ENCODE peak calls at places on chromosomes 12 and 14, in ten cellular contexts. X, H, D, V, L, O, Q, U, W and I are unnamed samples.

GRCh38 chr12:27505771-27506170 is 18.2 kb upstream of the PPFIBP1 start:
- DNase-seq in X (no peak), H (no peak), D (no peak), V (no peak), L (no peak), O (peak), Q (no peak), U (no peak), W (no peak), I (no peak)

GRCh38 chr12:17357396-17357795 is 732.6 kb downstream of the RERGL start:
- DNase-seq in X (no peak), H (no peak), D (no peak), V (no peak), L (no peak), O (no peak), Q (no peak), U (no peak), W (no peak), I (no peak)

GRCh38 chr12:81350309-81350708 is 272.4 kb downstream of the ACSS3 start:
- DNase-seq in X (no peak), H (peak), D (no peak), V (no peak), L (no peak), O (no peak), Q (no peak), U (no peak), W (no peak), I (no peak)

GRCh38 chr12:122023339-122024131 is 1.9 kb downstream of the BCL7A start:
- DNase-seq in X (peak), H (peak), D (peak), V (peak), L (peak), O (peak), Q (no peak), U (peak), W (peak), I (peak)

GRCh38 chr14:61703342-61704129 is 8.2 kb downstream of the HIF1A start:
- DNase-seq in X (no peak), H (no peak), D (no peak), V (no peak), L (no peak), O (no peak), Q (no peak), U (no peak), W (no peak), I (no peak)

GRCh38 chr14:99534863-99535262 is 53.7 kb downstream of the CCNK start:
- DNase-seq in X (no peak), H (no peak), D (no peak), V (peak), L (no peak), O (no peak), Q (no peak), U (no peak), W (no peak), I (no peak)

GRCh38 chr14:93712838-93713724 is 75.2 kb downstream of the PRIMA1 start:
- DNase-seq in X (no peak), H (peak), D (peak), V (no peak), L (no peak), O (peak), Q (no peak), U (no peak), W (no peak), I (no peak)

GRCh38 chr14:31243860-31244259 is 36.3 kb upstream of the HECTD1 start:
- DNase-seq in X (peak), H (peak), D (peak), V (no peak), L (no peak), O (no peak), Q (no peak), U (no peak), W (peak), I (no peak)

GRCh38 chr12:48157889-48158370 is 615 bp upstream of the ASB8 start:
- DNase-seq in X (no peak), H (peak), D (no peak), V (no peak), L (no peak), O (no peak), Q (no peak), U (no peak), W (no peak), I (no peak)

GRCh38 chr12:64672925-64673409 is 62.7 kb downstream of the RASSF3 start:
- DNase-seq in X (peak), H (no peak), D (peak), V (peak), L (peak), O (peak), Q (no peak), U (no peak), W (peak), I (no peak)

GRCh38 chr12:49233842-49234526 is 30.9 kb upstream of the TUBA1C start:
- DNase-seq in X (peak), H (peak), D (no peak), V (peak), L (no peak), O (no peak), Q (peak), U (no peak), W (peak), I (no peak)

GRCh38 chr12:57148469-57149308 is 1.3 kb upstream of the LRP1-AS start:
- DNase-seq in X (peak), H (no peak), D (no peak), V (peak), L (no peak), O (peak), Q (no peak), U (no peak), W (peak), I (no peak)

GRCh38 chr12:28611115-28611435 is 420.8 kb downstream of the CCDC91 start:
- DNase-seq in X (no peak), H (no peak), D (peak), V (no peak), L (peak), O (peak), Q (no peak), U (peak), W (no peak), I (peak)

GRCh38 chr12:105418232-105418631 is 87.7 kb downstream of the C12orf75 start:
- DNase-seq in X (no peak), H (peak), D (peak), V (no peak), L (no peak), O (peak), Q (no peak), U (peak), W (no peak), I (peak)

DNA sequence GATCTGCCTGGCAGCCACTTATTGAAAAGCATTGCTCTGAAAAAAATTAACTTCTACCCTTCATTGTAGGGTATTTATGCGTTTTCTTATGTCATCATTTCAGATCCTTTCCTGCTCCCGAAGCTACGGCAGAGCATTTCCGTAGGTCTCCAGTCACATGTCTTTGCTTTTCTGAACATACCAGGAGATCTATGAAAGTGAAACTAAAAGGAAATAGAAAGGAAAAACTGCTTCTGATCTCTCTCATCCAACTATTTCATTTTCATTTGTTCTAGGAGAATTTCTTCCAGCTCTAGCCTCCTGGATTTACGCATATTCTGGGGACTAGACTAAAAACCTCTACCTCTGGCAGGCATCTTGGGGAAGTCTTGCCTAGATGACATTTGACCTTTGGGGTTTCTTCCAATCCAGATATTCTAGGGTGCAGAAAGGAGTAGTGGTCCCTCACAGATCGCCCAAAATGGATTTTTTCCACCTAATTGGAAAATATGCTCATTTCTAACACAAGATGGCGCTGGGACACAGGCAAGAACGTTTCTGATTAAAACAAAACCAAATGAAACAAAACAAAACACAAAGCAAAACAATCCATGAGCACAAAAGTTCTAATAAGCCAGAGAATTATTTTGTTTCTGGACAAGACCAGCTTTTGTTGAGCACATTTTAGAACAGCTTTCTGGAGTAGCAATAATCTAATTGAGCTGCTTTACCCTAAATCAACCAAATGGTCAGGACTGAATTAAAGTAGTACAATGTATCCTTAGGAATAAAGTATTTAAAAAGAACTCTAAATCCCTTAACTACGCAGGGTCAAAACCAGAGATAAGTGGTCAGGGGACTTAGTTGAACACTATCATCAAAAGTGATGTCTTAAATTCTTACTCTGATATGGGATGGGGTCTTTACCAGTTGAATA is 12.2 kb upstream of the PARP11 start:
- DNase-seq in X (no peak), H (peak), D (peak), V (no peak), L (peak), O (peak), Q (no peak), U (peak), W (peak), I (peak)
- H3K4me3 ChIP-seq in X (peak), H (no peak), D (no peak), V (peak), L (no peak), O (peak), Q (peak), U (peak), W (peak), I (peak)

GRCh38 chr14:68467425-68467824 is 325.4 kb downstream of the ZFP36L1 start:
- DNase-seq in X (no peak), H (no peak), D (no peak), V (no peak), L (no peak), O (no peak), Q (no peak), U (no peak), W (no peak), I (no peak)
- H3K27ac ChIP-seq in X (no peak), H (no peak), D (peak), V (no peak), L (no peak), O (no peak), Q (peak), U (no peak), W (no peak), I (no peak)

GRCh38 chr12:11698729-11699128 is 49.3 kb downstream of the ETV6 start:
- DNase-seq in X (no peak), H (no peak), D (no peak), V (no peak), L (no peak), O (no peak), Q (no peak), U (no peak), W (no peak), I (no peak)

GRCh38 chr12:11695321-11695720 is 45.8 kb downstream of the ETV6 start:
- DNase-seq in X (no peak), H (no peak), D (no peak), V (no peak), L (no peak), O (peak), Q (no peak), U (no peak), W (no peak), I (no peak)

GRCh38 chr12:11696084-11696483 is 46.6 kb downstream of the ETV6 start:
- DNase-seq in X (no peak), H (no peak), D (no peak), V (no peak), L (no peak), O (no peak), Q (no peak), U (no peak), W (no peak), I (no peak)

GRCh38 chr12:11694528-11694927 is 45.1 kb downstream of the ETV6 start:
- DNase-seq in X (no peak), H (no peak), D (no peak), V (no peak), L (no peak), O (no peak), Q (no peak), U (no peak), W (no peak), I (no peak)

DNA sequence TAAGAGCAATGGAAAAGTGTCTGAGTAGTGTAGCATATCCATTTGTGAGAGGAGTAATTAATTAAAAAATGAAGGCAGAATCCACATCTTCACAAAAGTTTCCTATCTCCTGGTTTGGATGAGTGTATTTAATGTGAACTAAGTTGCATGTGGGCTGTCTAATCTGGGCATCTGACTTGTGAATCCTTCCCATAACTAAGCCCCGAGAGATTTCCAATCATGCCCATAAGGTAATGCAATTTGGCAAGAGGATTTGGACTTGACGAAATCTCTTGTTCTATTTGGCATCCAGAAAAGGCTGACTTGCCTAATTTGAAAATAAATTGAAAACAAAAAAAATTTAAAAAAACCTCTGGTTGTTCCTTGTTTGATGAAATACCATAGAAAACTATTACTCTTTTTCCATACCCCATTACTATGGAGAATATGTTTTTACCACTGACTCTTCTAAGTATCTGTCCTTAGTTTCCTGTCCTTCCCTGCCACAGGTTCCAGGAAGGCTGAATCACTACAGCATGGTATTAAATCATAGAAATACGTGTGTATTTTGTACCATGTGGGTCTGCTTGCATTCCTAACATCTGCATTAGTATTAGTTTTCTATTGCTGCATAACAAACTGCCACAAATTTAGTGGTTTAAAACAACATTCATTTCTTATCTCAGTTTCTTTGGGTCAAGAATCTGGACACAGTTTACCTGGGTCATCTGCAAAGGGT is 48.4 kb downstream of the ETV6 start:
- DNase-seq in X (no peak), H (no peak), D (peak), V (no peak), L (peak), O (peak), Q (no peak), U (no peak), W (no peak), I (peak)
- H3K4me3 ChIP-seq in X (no peak), H (no peak), D (no peak), V (no peak), L (no peak), O (no peak), Q (no peak), U (no peak), W (no peak), I (no peak)

DNA sequence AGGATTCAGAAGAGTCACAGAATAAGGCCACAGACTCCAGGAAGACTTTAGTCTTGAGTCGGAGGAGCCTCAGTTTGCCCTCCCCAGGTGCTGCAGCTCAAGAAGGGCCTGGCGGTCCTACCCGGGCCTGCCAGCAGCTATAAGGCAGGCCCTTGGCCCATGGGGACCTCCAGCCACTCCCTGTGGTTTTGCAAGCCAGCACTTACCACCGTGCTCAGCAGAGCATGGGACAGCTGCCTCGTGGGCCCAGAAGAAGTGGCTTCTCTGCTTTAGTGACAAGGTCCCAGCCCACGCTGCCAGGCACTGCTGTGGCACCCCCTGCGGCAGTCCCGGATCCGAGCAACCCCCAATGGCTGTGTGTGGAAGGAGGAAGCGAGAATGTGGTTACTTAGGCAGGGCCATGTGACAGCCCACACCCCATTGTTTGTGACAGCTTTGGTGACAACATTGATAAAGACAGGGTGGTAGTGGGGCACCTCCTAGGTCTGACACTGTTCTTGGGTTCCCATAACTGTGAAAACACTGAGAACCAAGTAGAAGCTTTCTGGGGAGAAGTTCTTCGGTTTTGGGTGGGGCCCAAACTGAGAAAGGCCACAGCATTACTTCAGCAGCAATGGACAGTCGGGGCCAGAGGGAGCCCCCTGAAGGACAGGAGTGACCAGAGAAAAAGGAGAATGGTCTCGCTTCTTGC is at the start of gene SELPLG:
- DNase-seq in X (peak), H (no peak), D (no peak), V (peak), L (no peak), O (no peak), Q (no peak), U (no peak), W (peak), I (no peak)
- H3K27ac ChIP-seq in X (peak), H (no peak), D (no peak), V (no peak), L (no peak), O (no peak), Q (peak), U (peak), W (peak), I (no peak)

GRCh38 chr12:101852998-101853397 is 22.2 kb upstream of the GNPTAB start:
- DNase-seq in X (no peak), H (no peak), D (no peak), V (no peak), L (no peak), O (no peak), Q (no peak), U (no peak), W (no peak), I (no peak)
- H3K4me3 ChIP-seq in X (no peak), H (no peak), D (no peak), V (no peak), L (no peak), O (no peak), Q (no peak), U (no peak), W (no peak), I (no peak)

DNA sequence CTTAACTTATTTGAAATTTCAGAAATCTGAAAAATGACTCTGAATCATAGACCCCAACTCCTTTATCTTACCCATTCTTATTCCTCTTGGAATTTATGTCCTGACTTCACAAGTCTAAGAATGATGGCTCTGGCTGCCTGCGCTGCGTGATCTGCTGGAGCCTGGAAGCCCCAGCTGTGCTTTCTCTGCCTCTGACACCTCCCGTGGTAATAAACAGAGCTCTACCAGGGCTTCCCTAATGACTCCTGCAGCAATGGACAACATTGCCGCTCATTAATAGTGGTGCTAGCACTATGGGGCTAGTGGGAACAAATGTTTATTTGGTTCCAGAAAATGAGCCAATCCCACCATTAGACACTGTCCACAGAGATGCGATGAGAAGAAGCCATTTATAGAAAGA is 8.8 kb upstream of the DCAF4 start:
- DNase-seq in X (no peak), H (no peak), D (no peak), V (no peak), L (no peak), O (no peak), Q (no peak), U (no peak), W (no peak), I (no peak)
- H3K27ac ChIP-seq in X (no peak), H (no peak), D (no peak), V (no peak), L (no peak), O (no peak), Q (no peak), U (no peak), W (no peak), I (no peak)

GRCh38 chr12:120466560-120467315 is 2.8 kb downstream of the SRSF9 start:
- DNase-seq in X (peak), H (peak), D (peak), V (peak), L (peak), O (peak), Q (no peak), U (no peak), W (peak), I (peak)
- H3K4me3 ChIP-seq in X (no peak), H (no peak), D (no peak), V (no peak), L (no peak), O (no peak), Q (no peak), U (no peak), W (no peak), I (no peak)

DNA sequence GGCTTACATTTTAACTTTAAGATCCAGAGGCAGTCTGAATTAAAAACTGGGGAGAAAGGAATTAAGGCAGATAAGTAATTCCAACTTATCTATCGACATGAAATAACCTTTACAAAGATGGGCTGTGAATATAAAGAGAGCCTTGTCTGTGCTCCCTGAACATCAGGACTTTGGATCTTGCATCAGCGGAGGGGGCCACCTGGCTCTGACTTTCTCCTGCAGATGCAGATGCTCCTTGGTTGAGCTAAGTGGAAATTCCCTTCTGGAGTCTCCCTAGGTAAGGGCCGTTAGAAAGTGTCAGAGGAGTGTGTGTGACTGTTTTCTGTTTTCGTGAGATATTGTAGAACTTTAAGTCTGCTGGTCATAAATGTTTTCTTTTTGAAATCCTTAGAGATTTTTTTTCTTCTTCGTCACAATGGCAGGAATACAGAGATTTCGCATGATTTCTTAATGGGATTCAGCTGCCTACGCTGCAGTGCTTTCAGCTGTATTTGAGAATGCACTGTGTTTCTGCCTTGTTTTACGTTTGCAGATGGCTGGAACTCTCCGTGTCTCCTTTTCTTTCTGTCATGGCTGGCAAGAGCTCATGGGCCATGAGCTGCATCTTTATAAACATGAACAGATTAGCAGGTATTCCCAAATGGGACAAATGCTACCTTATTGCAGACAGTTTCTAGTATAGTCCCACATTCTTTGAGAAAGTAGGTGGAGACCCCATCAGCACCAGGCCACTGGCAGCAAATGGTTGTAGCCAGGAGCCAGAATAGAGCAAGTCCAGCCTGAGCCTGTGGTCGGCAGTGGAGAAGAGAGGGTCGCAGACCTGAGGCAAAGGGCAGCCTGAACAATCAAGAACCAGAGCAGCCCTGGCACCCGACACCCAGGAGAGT is 76.2 kb upstream of the FRMD6 start:
- DNase-seq in X (no peak), H (no peak), D (no peak), V (peak), L (no peak), O (peak), Q (peak), U (no peak), W (no peak), I (no peak)
- H3K27ac ChIP-seq in X (no peak), H (peak), D (no peak), V (no peak), L (no peak), O (no peak), Q (no peak), U (no peak), W (no peak), I (peak)